ENCODE peak calls at places on chromosomes 4 and X, in ten cellular contexts. R, U, G, D, E, N, K, Y, B and Q are unnamed samples.

GRCh38 chr4:78734451-78735003 is 41.6 kb upstream of the BMP2K start:
- DNase-seq in R (no peak), U (no peak), G (no peak), D (no peak), E (no peak), N (no peak), K (no peak), Y (no peak), B (no peak), Q (no peak)

GRCh38 chr4:104486702-104487101 is 8.0 kb downstream of the CXXC4 start:
- DNase-seq in R (no peak), U (no peak), G (no peak), D (no peak), E (no peak), N (no peak), K (no peak), Y (no peak), B (no peak), Q (no peak)

GRCh38 chr4:84799318-84799717 is 167.2 kb downstream of the WDFY3 start:
- DNase-seq in R (no peak), U (no peak), G (no peak), D (no peak), E (no peak), N (no peak), K (no peak), Y (no peak), B (no peak), Q (no peak)

GRCh38 chr4:77938560-77938959 is 75.9 kb downstream of the MRPL1 start:
- DNase-seq in R (no peak), U (no peak), G (no peak), D (no peak), E (no peak), N (no peak), K (no peak), Y (no peak), B (no peak), Q (no peak)

GRCh38 chr4:76781698-76782595 is 116.0 kb downstream of the SOWAHB start:
- DNase-seq in R (no peak), U (no peak), G (peak; percentile 83), D (no peak), E (peak; percentile 91), N (no peak), K (no peak), Y (no peak), B (no peak), Q (no peak)

GRCh38 chr4:42673084-42673429 is 16.2 kb upstream of the ATP8A1 start:
- DNase-seq in R (peak; percentile 71), U (peak; percentile 66), G (no peak), D (peak; percentile 54), E (no peak), N (peak; percentile 32), K (no peak), Y (no peak), B (peak; percentile 51), Q (no peak)

GRCh38 chr4:100591156-100591876 is 73.5 kb upstream of the EMCN start:
- DNase-seq in R (peak; percentile 68), U (no peak), G (no peak), D (no peak), E (no peak), N (no peak), K (no peak), Y (no peak), B (no peak), Q (no peak)

GRCh38 chrX:120672389-120672788 is 42.5 kb upstream of the C1GALT1C1 start:
- DNase-seq in R (peak; percentile 34), U (no peak), G (peak; percentile 34), D (peak; percentile 8), E (no peak), N (no peak), K (no peak), Y (no peak), B (no peak), Q (no peak)

GRCh38 chrX:43677993-43678392 is 21.9 kb downstream of the MAOA start:
- DNase-seq in R (no peak), U (no peak), G (no peak), D (peak; percentile 26), E (no peak), N (no peak), K (no peak), Y (peak; percentile 59), B (peak; percentile 54), Q (no peak)

GRCh38 chr4:53136954-53137353 is 228.9 kb downstream of the SCFD2 start:
- DNase-seq in R (no peak), U (no peak), G (no peak), D (no peak), E (no peak), N (no peak), K (no peak), Y (no peak), B (no peak), Q (no peak)

GRCh38 chr4:168722391-168722790 is 225.5 kb downstream of the PALLD start:
- DNase-seq in R (no peak), U (no peak), G (no peak), D (no peak), E (no peak), N (no peak), K (no peak), Y (no peak), B (no peak), Q (no peak)

GRCh38 chr4:184814686-184815045 is 11.1 kb downstream of the ACSL1 start:
- DNase-seq in R (no peak), U (no peak), G (no peak), D (no peak), E (no peak), N (no peak), K (no peak), Y (no peak), B (no peak), Q (no peak)

GRCh38 chr4:4480685-4481393 is 61.0 kb downstream of the STX18 start:
- DNase-seq in R (no peak), U (no peak), G (no peak), D (no peak), E (no peak), N (no peak), K (no peak), Y (no peak), B (no peak), Q (no peak)

GRCh38 chr4:122796801-122797404 is 29.7 kb upstream of the FGF2 start:
- DNase-seq in R (no peak), U (no peak), G (no peak), D (no peak), E (no peak), N (no peak), K (no peak), Y (no peak), B (no peak), Q (no peak)

GRCh38 chr4:20464381-20464780 is 212.7 kb downstream of the SLIT2 start:
- DNase-seq in R (no peak), U (no peak), G (no peak), D (peak; percentile 6), E (no peak), N (no peak), K (no peak), Y (no peak), B (no peak), Q (no peak)

GRCh38 chr4:6777636-6778281 is 4.8 kb upstream of the KIAA0232 start:
- DNase-seq in R (no peak), U (no peak), G (no peak), D (no peak), E (no peak), N (peak; percentile 19), K (no peak), Y (no peak), B (peak; percentile 51), Q (no peak)

GRCh38 chr4:142009751-142010150 is 373.4 kb downstream of the IL15 start:
- DNase-seq in R (no peak), U (no peak), G (no peak), D (no peak), E (no peak), N (no peak), K (no peak), Y (no peak), B (no peak), Q (no peak)
- H3K9me3 ChIP-seq in R (peaks cover 23% of the 10 kb centered on the region), U (no peaks in the 10 kb centered on the region), G (peaks cover 4% of the 10 kb centered on the region), D (no peaks in the 10 kb centered on the region), E (peaks cover 5% of the 10 kb centered on the region), N (peaks cover 4% of the 10 kb centered on the region), K (no peaks in the 10 kb centered on the region), Y (no peaks in the 10 kb centered on the region), B (no peaks in the 10 kb centered on the region), Q (peaks cover 5% of the 10 kb centered on the region)

GRCh38 chr4:153116801-153117200 is 87.4 kb upstream of the TRIM2 start:
- DNase-seq in R (no peak), U (no peak), G (no peak), D (no peak), E (no peak), N (no peak), K (no peak), Y (no peak), B (no peak), Q (no peak)
- H3K27ac ChIP-seq in R (no peak overlapping the region), U (peak overlapping the region; percentile 85), G (no peak overlapping the region), D (no peak overlapping the region), E (no peak overlapping the region), N (peak overlapping the region; percentile 78), K (no peak overlapping the region), Y (no peak overlapping the region), B (peak overlapping the region; percentile 59), Q (peak overlapping the region; percentile 66)

GRCh38 chrX:41148553-41148952 is 63.3 kb downstream of the USP9X start:
- DNase-seq in R (no peak), U (no peak), G (no peak), D (no peak), E (peak; percentile 23), N (no peak), K (no peak), Y (no peak), B (no peak), Q (no peak)

GRCh38 chrX:41153453-41153852 is 68.2 kb downstream of the USP9X start:
- DNase-seq in R (no peak), U (no peak), G (no peak), D (no peak), E (no peak), N (no peak), K (no peak), Y (no peak), B (no peak), Q (no peak)

GRCh38 chrX:41150043-41150442 is 64.8 kb downstream of the USP9X start:
- DNase-seq in R (no peak), U (no peak), G (no peak), D (no peak), E (no peak), N (no peak), K (no peak), Y (no peak), B (no peak), Q (no peak)

GRCh38 chrX:41152221-41152620 is 67.0 kb downstream of the USP9X start:
- DNase-seq in R (no peak), U (no peak), G (no peak), D (no peak), E (no peak), N (no peak), K (no peak), Y (no peak), B (no peak), Q (no peak)
- H3K9me3 ChIP-seq in R (no peaks in the 10 kb centered on the region), U (no peaks in the 10 kb centered on the region), G (no peaks in the 10 kb centered on the region), D (no peaks in the 10 kb centered on the region), E (no peaks in the 10 kb centered on the region), N (no peaks in the 10 kb centered on the region), K (no peaks in the 10 kb centered on the region), Y (no peaks in the 10 kb centered on the region), B (no peaks in the 10 kb centered on the region), Q (no peaks in the 10 kb centered on the region)

DNA sequence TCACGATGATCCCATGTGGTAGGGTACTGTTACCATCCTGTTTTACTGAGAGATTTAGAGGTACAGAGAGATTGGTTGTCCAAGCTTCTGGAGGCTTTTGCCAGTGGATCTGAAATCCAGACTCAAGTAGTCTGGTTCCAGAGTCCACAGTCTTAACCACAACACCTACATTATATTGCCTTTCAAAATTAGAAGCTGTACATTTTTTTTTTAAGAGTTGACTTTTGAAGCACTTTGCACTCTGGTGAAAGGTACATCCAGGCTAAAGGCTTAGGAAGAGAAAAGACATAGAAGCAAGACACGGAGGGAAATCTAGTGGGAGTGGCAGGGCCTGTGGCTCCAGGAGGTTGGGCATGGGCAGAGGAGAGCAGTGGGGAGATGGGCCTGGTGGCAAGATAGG is 122.1 kb downstream of the AFF1 start:
- DNase-seq in R (no peak), U (no peak), G (no peak), D (peak; percentile 18), E (no peak), N (no peak), K (no peak), Y (no peak), B (no peak), Q (no peak)
- H3K27ac ChIP-seq in R (peak overlapping the region; percentile 68), U (peak overlapping the region; percentile 75), G (no peak overlapping the region), D (peak overlapping the region; percentile 8), E (no peak overlapping the region), N (no peak overlapping the region), K (no peak overlapping the region), Y (peak overlapping the region; percentile 62), B (no peak overlapping the region), Q (no peak overlapping the region)